ENCODE peak calls at places on chromosomes 12 and 14, in four cellular contexts. M, T, U and V are unnamed samples. For H3K4me1 and H3K36me3, the result is how much of the 10 kb centered on the place peaks cover.

GRCh38 chr14:100434911-100435455 is 111.8 kb downstream of the SLC25A47 start:
- DNase-seq in M (no peak), T (no peak), U (no peak), V (no peak)

GRCh38 chr12:38775457-38775856 is 129.9 kb downstream of the CPNE8 start:
- DNase-seq in M (no peak), T (no peak), U (no peak), V (no peak)

GRCh38 chr12:92068441-92068840 is 77.2 kb downstream of the BTG1 start:
- DNase-seq in M (no peak), T (no peak), U (no peak), V (no peak)

GRCh38 chr14:55136868-55137785 is 8.1 kb downstream of the LGALS3 start:
- DNase-seq in M (no peak), T (no peak), U (no peak), V (no peak)

GRCh38 chr14:99654235-99655000 is 9.5 kb downstream of the HHIPL1 start:
- DNase-seq in M (peak), T (no peak), U (no peak), V (no peak)

GRCh38 chr14:63204407-63205280 is at the start of gene RHOJ:
- DNase-seq in M (peak), T (no peak), U (no peak), V (no peak)

GRCh38 chr12:110505332-110505731 is 3.2 kb downstream of the RAD9B start:
- DNase-seq in M (no peak), T (no peak), U (no peak), V (no peak)

GRCh38 chr14:37586783-37587428 is 8.1 kb downstream of the FOXA1 start:
- DNase-seq in M (no peak), T (no peak), U (no peak), V (no peak)

GRCh38 chr12:96989916-96990315 is 82.9 kb downstream of the NEDD1 start:
- DNase-seq in M (no peak), T (no peak), U (peak), V (no peak)

GRCh38 chr14:94571950-94572349 is 9.3 kb upstream of the SERPINA5 start:
- DNase-seq in M (peak), T (no peak), U (no peak), V (no peak)

GRCh38 chr14:97458302-97459137 is 661.3 kb downstream of the VRK1 start:
- DNase-seq in M (peak), T (peak), U (no peak), V (peak)

GRCh38 chr14:87522575-87522974 is 470.4 kb downstream of the GALC start:
- DNase-seq in M (no peak), T (peak), U (no peak), V (no peak)

GRCh38 chr12:76216585-76217472 is 131.4 kb downstream of the BBS10 start:
- DNase-seq in M (no peak), T (no peak), U (no peak), V (no peak)

GRCh38 chr12:107091989-107092641 is 1.2 kb downstream of the CRY1 start:
- DNase-seq in M (no peak), T (no peak), U (peak), V (peak)

GRCh38 chr14:105099778-105100177 is 34.5 kb upstream of the GPR132 start:
- DNase-seq in M (no peak), T (no peak), U (no peak), V (no peak)

GRCh38 chr12:116317986-116318737 is 40.7 kb upstream of the MED13L start:
- DNase-seq in M (no peak), T (no peak), U (no peak), V (no peak)

GRCh38 chr12:57216014-57216891 is at the start of gene NXPH4:
- DNase-seq in M (peak), T (no peak), U (no peak), V (no peak)

GRCh38 chr12:57219993-57220728 is 3.6 kb downstream of the NXPH4 start:
- DNase-seq in M (no peak), T (no peak), U (no peak), V (no peak)

GRCh38 chr12:57219205-57219992 is 2.8 kb downstream of the NXPH4 start:
- DNase-seq in M (no peak), T (no peak), U (no peak), V (no peak)

GRCh38 chr12:57216931-57217871 is 607 bp downstream of the NXPH4 start:
- DNase-seq in M (no peak), T (no peak), U (no peak), V (no peak)

GRCh38 chr12:57218030-57218853 is 1.6 kb downstream of the NXPH4 start:
- DNase-seq in M (no peak), T (no peak), U (no peak), V (no peak)
- H3K4me1 ChIP-seq in M (under half), T (under half), U (under half), V (under half)

GRCh38 chr12:132702640-132703039 is 8.0 kb upstream of the PGAM5 start:
- DNase-seq in M (no peak), T (no peak), U (no peak), V (no peak)

GRCh38 chr12:132703611-132704010 is 7.0 kb upstream of the PGAM5 start:
- DNase-seq in M (no peak), T (no peak), U (no peak), V (no peak)

GRCh38 chr12:132700212-132700913 is 10.3 kb upstream of the PGAM5 start:
- DNase-seq in M (no peak), T (no peak), U (no peak), V (no peak)

GRCh38 chr12:132695431-132695830 is 8.0 kb downstream of the PXMP2 start:
- DNase-seq in M (no peak), T (no peak), U (no peak), V (no peak)

DNA sequence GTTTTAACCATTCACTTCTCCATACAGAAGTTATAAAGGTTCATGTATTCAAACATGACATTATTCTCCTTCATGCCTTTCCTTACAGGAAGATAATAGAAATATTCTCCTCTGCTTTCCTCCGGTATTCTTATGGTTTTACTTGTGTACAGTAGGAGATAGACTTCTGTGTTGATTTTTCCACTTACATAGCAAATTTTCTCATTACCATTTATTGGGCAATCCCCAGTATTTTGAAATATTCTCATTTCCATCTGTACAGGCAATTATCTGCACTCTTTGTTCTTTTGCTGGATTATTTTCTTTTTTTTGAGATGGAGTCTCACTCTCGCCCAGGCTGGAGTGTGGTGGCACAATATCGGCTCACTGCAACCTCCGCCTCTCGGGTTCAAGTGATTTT is 10.9 kb downstream of the PXMP2 start:
- DNase-seq in M (no peak), T (no peak), U (no peak), V (no peak)
- H3K36me3 ChIP-seq in M (under half), T (under half), U (under half), V (under half)

GRCh38 chr12:1184402-1184801 is 193.4 kb downstream of the ERC1 start:
- DNase-seq in M (no peak), T (no peak), U (no peak), V (no peak)
- H3K4me1 ChIP-seq in M (under half), T (under half), U (under half), V (under half)

DNA sequence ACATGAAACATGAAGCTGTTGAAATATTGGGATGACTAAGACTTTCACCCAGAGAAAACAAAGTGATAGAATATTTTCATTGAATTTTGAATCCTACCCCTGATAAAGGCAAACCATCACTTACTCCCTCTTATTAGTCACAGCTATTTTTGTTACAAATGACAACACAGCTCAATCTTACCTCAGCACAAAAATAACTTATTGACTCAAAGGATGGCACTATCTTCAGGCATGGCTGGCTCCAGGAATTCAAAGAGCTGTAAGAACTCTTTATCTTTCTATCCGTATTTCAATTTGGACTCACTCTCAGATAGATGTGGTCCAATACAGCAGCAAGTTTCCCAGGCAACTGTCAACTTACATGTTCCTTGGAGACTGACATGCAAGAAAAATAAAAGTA is 709.4 kb upstream of the MDGA2 start:
- DNase-seq in M (no peak), T (no peak), U (no peak), V (no peak)
- H3K36me3 ChIP-seq in M (under half), T (under half), U (under half), V (under half)

GRCh38 chr14:68195126-68195525 is 375.5 kb downstream of the RAD51B start:
- DNase-seq in M (no peak), T (no peak), U (no peak), V (no peak)
- H3K4me1 ChIP-seq in M (under half), T (under half), U (under half), V (under half)

DNA sequence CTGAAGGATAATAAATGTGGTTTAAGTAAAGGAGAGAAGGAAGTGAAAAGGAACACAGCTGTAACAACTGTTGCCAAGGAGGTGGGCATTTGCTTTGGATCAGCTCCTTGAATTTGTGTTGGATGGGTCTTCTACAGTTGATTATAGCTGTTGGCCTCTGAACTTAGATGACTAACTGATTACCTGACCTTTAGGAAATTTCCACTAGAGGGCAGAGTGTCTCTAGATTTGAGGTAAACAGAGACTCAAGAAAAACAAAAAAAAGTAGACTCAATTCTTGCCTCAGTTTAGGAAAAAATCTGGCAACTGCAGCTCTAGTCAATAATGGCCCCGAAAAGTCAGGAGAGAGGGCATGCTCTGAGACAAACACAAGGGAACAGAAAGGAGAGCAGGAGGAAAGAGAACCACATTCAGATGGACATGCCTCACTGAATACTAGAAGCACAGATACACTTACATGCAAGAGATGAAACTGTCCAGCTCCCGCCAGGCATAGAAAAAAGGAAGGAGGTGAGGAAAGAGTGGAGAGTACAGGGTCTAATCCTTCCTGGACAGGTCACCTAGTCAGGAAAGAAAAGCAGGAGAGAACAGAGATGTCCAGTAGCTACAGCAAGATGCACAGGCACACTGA is 20.6 kb downstream of the COX14 start:
- DNase-seq in M (no peak), T (no peak), U (no peak), V (peak)
- H3K36me3 ChIP-seq in M (under half), T (half or more), U (under half), V (half or more)

DNA sequence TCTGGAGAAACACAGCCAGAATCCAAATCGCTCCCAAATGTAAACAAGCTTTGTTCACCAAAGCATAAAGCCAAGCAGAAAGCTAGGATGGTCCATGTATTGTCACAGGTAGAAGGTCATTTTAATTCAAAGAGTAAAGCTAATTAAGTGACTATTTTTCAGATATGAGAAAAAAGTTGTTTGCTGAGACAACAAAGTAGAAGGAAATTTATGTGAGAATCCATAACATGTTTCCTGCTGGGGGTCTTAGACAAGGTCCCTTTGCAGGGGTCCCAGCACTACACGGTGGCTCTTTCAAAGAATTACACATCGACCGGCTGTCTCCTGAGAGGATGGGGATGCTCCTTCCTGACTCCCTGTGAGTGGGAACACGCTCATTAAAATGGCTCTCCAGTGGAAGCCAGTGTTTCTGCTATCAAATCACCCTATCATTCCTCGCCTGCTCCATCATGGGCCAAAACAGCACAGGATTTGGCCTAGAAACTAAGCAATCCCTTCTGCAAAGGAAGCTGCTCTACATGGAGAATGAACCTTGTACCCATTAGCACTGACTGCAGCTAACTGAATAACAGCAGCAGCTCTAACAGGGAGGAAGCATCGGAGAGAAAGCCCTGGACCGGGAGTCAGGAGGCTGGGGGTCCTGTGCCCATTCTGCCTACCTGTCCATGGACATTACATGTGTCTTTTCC is 175.3 kb downstream of the STXBP6 start:
- DNase-seq in M (no peak), T (no peak), U (no peak), V (no peak)
- H3K4me1 ChIP-seq in M (under half), T (under half), U (under half), V (under half)

GRCh38 chr12:119721306-119721705 is 53.4 kb downstream of the PRKAB1 start:
- DNase-seq in M (no peak), T (no peak), U (no peak), V (no peak)

GRCh38 chr12:119715268-119715620 is 47.3 kb downstream of the PRKAB1 start:
- DNase-seq in M (no peak), T (no peak), U (no peak), V (no peak)

GRCh38 chr12:119718141-119718540 is 50.2 kb downstream of the PRKAB1 start:
- DNase-seq in M (no peak), T (no peak), U (no peak), V (no peak)

GRCh38 chr12:119725523-119725922 is 57.6 kb downstream of the PRKAB1 start:
- DNase-seq in M (peak), T (no peak), U (no peak), V (no peak)

GRCh38 chr12:119720349-119720748 is 52.4 kb downstream of the PRKAB1 start:
- DNase-seq in M (no peak), T (no peak), U (no peak), V (no peak)
- H3K36me3 ChIP-seq in M (under half), T (under half), U (under half), V (under half)

GRCh38 chr14:90674716-90675115 is 141.5 kb downstream of the TTC7B start:
- DNase-seq in M (no peak), T (no peak), U (no peak), V (no peak)
- H3K4me1 ChIP-seq in M (under half), T (under half), U (under half), V (under half)